ENCODE peak calls at places on chromosome 11, in nine cellular contexts. S is HepG2, F is transverse colon, C is body of pancreas, D is suprapubic skin, A is neural progenitor cell, J is Calu3, R is endothelial cell, M is hepatocyte. O is an unnamed sample.

GRCh38 chr11:92765418-92765817 is 204.0 kb upstream of the MTNR1B start:
- DNase-seq in S (no peak), F (no peak), C (no peak), D (no peak), A (no peak), J (no peak), R (no peak), M (no peak), O (no peak)

GRCh38 chr11:19868281-19868821 is 155.7 kb downstream of the NAV2 start:
- DNase-seq in S (no peak), F (peak), C (no peak), D (no peak), A (no peak), J (no peak), R (no peak), M (peak), O (peak)

GRCh38 chr11:109970516-109971183 is 122.5 kb upstream of the ZC3H12C start:
- DNase-seq in S (no peak), F (no peak), C (no peak), D (no peak), A (no peak), J (no peak), R (no peak), M (no peak), O (no peak)

GRCh38 chr11:128667873-128668272 is 26.0 kb upstream of the FLI1 start:
- DNase-seq in S (no peak), F (no peak), C (no peak), D (no peak), A (no peak), J (no peak), R (no peak), M (no peak), O (no peak)

GRCh38 chr11:123235117-123235686 is 40.2 kb upstream of the CLMP start:
- DNase-seq in S (peak), F (peak), C (peak), D (peak), A (peak), J (peak), R (peak), M (no peak), O (peak)

GRCh38 chr11:16114978-16115871 is 241.1 kb downstream of the SOX6 start:
- DNase-seq in S (peak), F (no peak), C (no peak), D (no peak), A (no peak), J (no peak), R (no peak), M (peak), O (no peak)

GRCh38 chr11:14636119-14636518 is 7.5 kb upstream of the PDE3B start:
- DNase-seq in S (no peak), F (no peak), C (no peak), D (no peak), A (no peak), J (no peak), R (no peak), M (no peak), O (no peak)

GRCh38 chr11:1834791-1835670 is at the start of gene SYT8:
- DNase-seq in S (no peak), F (peak), C (peak), D (no peak), A (no peak), J (peak), R (no peak), M (peak), O (no peak)

GRCh38 chr11:12222099-12222751 is 111.8 kb downstream of the MICAL2 start:
- DNase-seq in S (peak), F (peak), C (no peak), D (no peak), A (no peak), J (no peak), R (no peak), M (no peak), O (no peak)

GRCh38 chr11:132137981-132138313 is 767.5 kb downstream of the NTM start:
- DNase-seq in S (no peak), F (no peak), C (no peak), D (no peak), A (no peak), J (no peak), R (no peak), M (no peak), O (no peak)

GRCh38 chr11:889686-890475 is 20.7 kb downstream of the CHID1 start:
- DNase-seq in S (no peak), F (no peak), C (no peak), D (no peak), A (peak), J (no peak), R (no peak), M (no peak), O (no peak)

GRCh38 chr11:59787816-59788215 is 22.8 kb downstream of the MRPL16 start:
- DNase-seq in S (no peak), F (no peak), C (no peak), D (no peak), A (no peak), J (no peak), R (peak), M (no peak), O (no peak)

GRCh38 chr11:91199866-91200265 is 977.0 kb upstream of the CHORDC1 start:
- DNase-seq in S (no peak), F (no peak), C (no peak), D (no peak), A (peak), J (no peak), R (no peak), M (no peak), O (no peak)

GRCh38 chr11:73614591-73614990 is 16.7 kb upstream of the FAM168A start:
- DNase-seq in S (no peak), F (no peak), C (no peak), D (no peak), A (no peak), J (no peak), R (no peak), M (no peak), O (no peak)

GRCh38 chr11:67983916-67984315 is 20.0 kb downstream of the UNC93B1 start:
- DNase-seq in S (no peak), F (no peak), C (no peak), D (peak), A (no peak), J (no peak), R (no peak), M (no peak), O (no peak)

GRCh38 chr11:60771879-60772525 is 13.1 kb upstream of the MS4A10 start:
- DNase-seq in S (no peak), F (no peak), C (no peak), D (no peak), A (no peak), J (no peak), R (no peak), M (no peak), O (no peak)

GRCh38 chr11:67648140-67648795 is 2.3 kb downstream of the ACY3 start:
- DNase-seq in S (peak), F (peak), C (peak), D (no peak), A (peak), J (no peak), R (peak), M (peak), O (no peak)

GRCh38 chr11:122748968-122749687 is 89.2 kb upstream of the CRTAM start:
- DNase-seq in S (no peak), F (peak), C (peak), D (no peak), A (no peak), J (no peak), R (no peak), M (no peak), O (no peak)

GRCh38 chr11:70495351-70496310 is 97.3 kb downstream of the CTTN start:
- DNase-seq in S (no peak), F (no peak), C (no peak), D (no peak), A (no peak), J (no peak), R (no peak), M (no peak), O (no peak)

GRCh38 chr11:94968334-94968958 is 4.9 kb downstream of the CWC15 start:
- DNase-seq in S (peak), F (no peak), C (no peak), D (no peak), A (no peak), J (no peak), R (no peak), M (peak), O (no peak)

GRCh38 chr11:46387456-46387855 is 4.1 kb downstream of the CHRM4 start:
- DNase-seq in S (no peak), F (no peak), C (no peak), D (no peak), A (no peak), J (no peak), R (no peak), M (no peak), O (no peak)

GRCh38 chr11:12737024-12737423 is 62.8 kb downstream of the TEAD1 start:
- DNase-seq in S (no peak), F (no peak), C (no peak), D (no peak), A (no peak), J (no peak), R (no peak), M (no peak), O (no peak)

GRCh38 chr11:102284008-102284407 is 33.3 kb upstream of the BIRC3 start:
- DNase-seq in S (no peak), F (no peak), C (no peak), D (no peak), A (no peak), J (no peak), R (no peak), M (no peak), O (no peak)

GRCh38 chr11:68127791-68128681 is 6.8 kb upstream of the CHKA start:
- DNase-seq in S (peak), F (peak), C (peak), D (no peak), A (peak), J (peak), R (peak), M (peak), O (peak)

GRCh38 chr11:102981324-102981910 is 25.9 kb upstream of the MMP13 start:
- DNase-seq in S (no peak), F (no peak), C (no peak), D (no peak), A (peak), J (no peak), R (no peak), M (no peak), O (no peak)

GRCh38 chr11:48341466-48341865 is 16.7 kb downstream of the OR4C3 start:
- DNase-seq in S (no peak), F (no peak), C (no peak), D (no peak), A (no peak), J (no peak), R (no peak), M (no peak), O (no peak)

GRCh38 chr11:69417211-69418085 is 64.0 kb upstream of the LINC01488 start:
- DNase-seq in S (no peak), F (no peak), C (peak), D (no peak), A (no peak), J (no peak), R (no peak), M (no peak), O (no peak)

GRCh38 chr11:95138448-95138847 is 48.8 kb downstream of the ENDOD1 start:
- DNase-seq in S (no peak), F (no peak), C (no peak), D (no peak), A (no peak), J (no peak), R (no peak), M (peak), O (no peak)

GRCh38 chr11:111086058-111086457 is 159.5 kb upstream of the POU2AF2 start:
- DNase-seq in S (peak), F (no peak), C (no peak), D (no peak), A (peak), J (no peak), R (no peak), M (peak), O (no peak)

GRCh38 chr11:91763331-91763730 is 461.3 kb upstream of the FAT3 start:
- DNase-seq in S (no peak), F (no peak), C (no peak), D (no peak), A (no peak), J (no peak), R (no peak), M (no peak), O (no peak)

GRCh38 chr11:64650923-64651523 is 60.0 kb downstream of the SLC22A12 start:
- DNase-seq in S (no peak), F (no peak), C (peak), D (no peak), A (peak), J (peak), R (peak), M (peak), O (no peak)

GRCh38 chr11:16291729-16292128 is 64.6 kb downstream of the SOX6 start:
- DNase-seq in S (no peak), F (no peak), C (no peak), D (no peak), A (no peak), J (no peak), R (no peak), M (no peak), O (no peak)

DNA sequence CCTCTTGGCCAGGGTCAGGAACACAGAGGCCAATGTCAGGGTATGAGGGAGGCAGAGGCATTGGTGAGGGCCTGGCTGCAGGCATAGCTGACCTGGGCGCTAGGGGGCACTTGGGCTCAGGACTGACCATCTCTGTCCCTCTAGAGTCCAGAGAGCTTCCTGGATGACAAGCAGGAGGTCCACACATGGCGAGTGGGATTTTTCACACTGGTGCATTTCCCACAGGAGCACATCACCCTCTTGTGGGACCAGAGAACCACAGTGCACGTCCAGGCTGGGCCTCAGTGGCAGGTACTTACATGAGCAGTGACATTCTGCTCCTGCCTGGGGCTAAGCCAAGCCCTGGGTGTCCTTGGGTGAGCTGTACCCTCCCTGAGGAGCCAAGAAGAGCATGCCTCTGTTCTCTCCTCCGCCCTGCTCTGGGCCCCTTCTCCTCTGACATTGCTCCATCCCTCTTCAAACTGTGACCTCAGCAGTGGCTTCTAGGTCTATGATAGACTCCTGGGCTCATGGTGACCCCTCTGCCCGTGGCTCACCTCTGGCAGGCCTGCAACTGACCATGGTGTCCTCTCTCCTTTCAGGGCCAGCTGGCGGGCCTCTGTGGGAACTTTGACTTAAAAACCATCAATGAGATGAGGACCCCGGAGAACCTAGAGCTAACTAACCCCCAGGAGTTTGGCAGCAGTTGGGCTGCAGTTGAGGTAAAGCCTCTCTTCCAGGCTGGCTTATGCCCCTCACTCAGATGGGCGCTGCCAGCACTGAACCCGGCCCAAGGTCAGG is 46.6 kb downstream of the OTOG start:
- DNase-seq in S (no peak), F (no peak), C (no peak), D (peak), A (no peak), J (no peak), R (no peak), M (no peak), O (no peak)
- TF ChIP-seq CTCF in S (peak), F (no peak), C (no peak), D (no peak), A (no peak), J (no peak), R (no peak), M (no peak), O (no peak)

DNA sequence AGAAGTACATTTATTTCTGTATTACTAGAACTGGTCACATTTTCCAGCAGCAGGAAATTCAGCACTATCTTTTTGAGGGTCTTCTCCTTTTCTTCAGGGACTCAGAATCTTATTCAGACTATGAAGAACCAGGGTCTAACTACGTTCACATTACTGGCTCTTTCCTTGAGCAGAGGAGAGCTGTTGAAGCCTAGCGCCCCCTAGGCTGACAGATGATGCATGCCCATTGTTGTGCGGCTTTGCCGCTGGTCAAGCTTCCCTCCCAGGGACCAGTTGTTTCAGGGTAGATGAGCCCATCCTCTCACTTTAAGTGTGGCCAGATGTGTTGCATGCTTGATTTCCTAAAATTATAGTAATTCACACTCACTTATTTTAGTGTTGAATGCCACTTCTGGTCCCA is 168.2 kb upstream of the PDGFD start:
- DNase-seq in S (peak), F (peak), C (peak), D (no peak), A (peak), J (no peak), R (peak), M (peak), O (no peak)
- TF ChIP-seq CTCF in S (peak), F (no peak), C (no peak), D (no peak), A (peak), J (no peak), R (peak), M (peak), O (no peak)

GRCh38 chr11:133801356-133801755 is 44.0 kb downstream of the SPATA19 start:
- DNase-seq in S (no peak), F (no peak), C (no peak), D (no peak), A (no peak), J (no peak), R (no peak), M (no peak), O (no peak)

GRCh38 chr11:133796043-133796795 is 49.1 kb downstream of the SPATA19 start:
- DNase-seq in S (no peak), F (no peak), C (no peak), D (no peak), A (no peak), J (no peak), R (no peak), M (no peak), O (no peak)

GRCh38 chr11:133797542-133797941 is 47.8 kb downstream of the SPATA19 start:
- DNase-seq in S (no peak), F (no peak), C (no peak), D (no peak), A (no peak), J (no peak), R (no peak), M (no peak), O (no peak)

GRCh38 chr11:133803026-133803425 is 42.3 kb downstream of the SPATA19 start:
- DNase-seq in S (peak), F (no peak), C (no peak), D (no peak), A (no peak), J (no peak), R (no peak), M (no peak), O (no peak)

DNA sequence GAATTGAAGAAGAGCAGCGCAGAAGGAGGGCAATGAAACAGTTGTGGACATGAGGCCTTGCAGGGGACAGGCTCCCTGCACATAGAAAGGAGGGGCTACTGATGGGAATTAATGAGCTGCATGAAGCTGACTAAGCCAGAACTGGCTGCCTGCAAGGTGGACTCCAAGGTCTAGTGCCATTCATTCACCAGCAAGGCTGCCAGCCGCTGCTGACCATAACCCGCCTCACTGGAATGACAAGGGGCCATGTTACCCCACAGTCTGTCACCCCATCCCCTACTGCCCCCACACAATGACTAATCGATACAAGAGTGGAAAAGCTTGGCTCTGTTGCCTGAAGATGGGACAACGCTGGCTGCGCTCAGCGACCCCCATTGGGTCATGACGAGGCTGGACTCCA is 44.6 kb downstream of the SPATA19 start:
- DNase-seq in S (no peak), F (no peak), C (no peak), D (no peak), A (no peak), J (no peak), R (no peak), M (no peak), O (no peak)
- TF ChIP-seq CTCF in S (no peak), F (no peak), C (no peak), D (no peak), A (no peak), J (no peak), R (no peak), M (no peak), O (no peak)

DNA sequence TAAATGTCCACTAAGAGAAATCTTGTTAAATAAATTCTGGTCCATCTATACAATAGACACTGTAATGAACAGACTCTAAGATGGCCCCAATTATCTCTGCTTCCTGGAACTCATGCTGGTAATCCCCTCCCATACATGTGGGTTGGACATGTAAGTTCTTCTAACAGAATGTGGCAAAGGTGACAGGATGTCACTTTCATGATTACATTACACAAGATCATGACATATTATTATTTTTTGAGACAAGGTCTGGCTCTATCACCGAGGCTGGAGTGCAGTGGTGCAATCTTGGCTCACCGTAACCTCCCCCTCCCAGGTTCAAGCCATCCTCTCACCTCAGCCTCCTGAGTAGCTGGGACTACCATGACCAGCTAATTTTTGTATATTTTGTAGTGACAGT is 14.6 kb upstream of the NDUFC2 start:
- DNase-seq in S (no peak), F (no peak), C (no peak), D (no peak), A (no peak), J (no peak), R (no peak), M (no peak), O (no peak)
- TF ChIP-seq CTCF in S (no peak), F (no peak), C (no peak), D (no peak), A (no peak), J (no peak), R (no peak), M (no peak), O (no peak)

GRCh38 chr11:22624742-22625447 is 728 bp downstream of the FANCF start:
- DNase-seq in S (peak), F (peak), C (peak), D (no peak), A (peak), J (peak), R (no peak), M (peak), O (peak)
- TF ChIP-seq CTCF in S (peak), F (peak), C (peak), D (peak), A (peak), J (no peak), R (no peak), M (peak), O (peak)

O was measured in thyroid gland.